ENCODE peak calls at places on chromosomes 13 and 19, in eight cellular contexts. R is AG10803, V is AG04450, T is GM06990, K is fibroblast of the aortic adventitia, H is neural progenitor cell, I is testis, S is Peyer's patch. J is an unnamed sample.

GRCh38 chr19:1237754-1238372 is at the start of gene CBARP:
- DNase-seq in R (no peak), V (no peak), T (no peak), K (no peak), H (peak; percentile 89), I (no peak), S (peak; percentile 54), J (no peak)

GRCh38 chr13:88068316-88068715 is 397.1 kb downstream of the SLITRK5 start:
- DNase-seq in R (peak; percentile 67), V (peak; percentile 3), T (no peak), K (no peak), H (no peak), I (no peak), S (no peak), J (no peak)

GRCh38 chr19:6210091-6210490 is 69.7 kb downstream of the MLLT1 start:
- DNase-seq in R (no peak), V (no peak), T (no peak), K (no peak), H (no peak), I (no peak), S (no peak), J (no peak)

GRCh38 chr13:43687038-43687437 is 99.7 kb downstream of the ENOX1 start:
- DNase-seq in R (no peak), V (no peak), T (no peak), K (no peak), H (no peak), I (no peak), S (no peak), J (no peak)

GRCh38 chr19:37218592-37218935 is 550 bp downstream of the ZNF383 start:
- DNase-seq in R (peak; percentile 35), V (no peak), T (no peak), K (peak; percentile 19), H (no peak), I (no peak), S (no peak), J (peak; percentile 21)

GRCh38 chr19:43774103-43774939 is 6.5 kb downstream of the KCNN4 start:
- DNase-seq in R (peak; percentile 66), V (no peak), T (no peak), K (peak; percentile 58), H (peak; percentile 85), I (peak; percentile 68), S (no peak), J (no peak)

GRCh38 chr13:114005206-114005720 is 31.4 kb upstream of the C13orf46 start:
- DNase-seq in R (no peak), V (no peak), T (no peak), K (no peak), H (no peak), I (no peak), S (peak; percentile 41), J (no peak)

GRCh38 chr13:106182404-106182803 is 353.1 kb downstream of the EFNB2 start:
- DNase-seq in R (peak; percentile 92), V (peak; percentile 57), T (no peak), K (peak; percentile 60), H (no peak), I (no peak), S (no peak), J (no peak)

GRCh38 chr13:71864094-71864980 is 2.7 kb downstream of the DACH1 start:
- DNase-seq in R (no peak), V (no peak), T (no peak), K (no peak), H (peak; percentile 87), I (peak; percentile 34), S (peak; percentile 89), J (no peak)

GRCh38 chr13:66367356-66367755 is 862.8 kb downstream of the PCDH9 start:
- DNase-seq in R (no peak), V (peak; percentile 3), T (no peak), K (no peak), H (no peak), I (no peak), S (no peak), J (no peak)

GRCh38 chr13:45339867-45340266 is 1.1 kb downstream of the TPT1 start:
- DNase-seq in R (no peak), V (no peak), T (no peak), K (no peak), H (no peak), I (no peak), S (no peak), J (peak; percentile 46)

GRCh38 chr13:45448965-45449559 is 15.7 kb upstream of the COG3 start:
- DNase-seq in R (no peak), V (no peak), T (no peak), K (no peak), H (no peak), I (no peak), S (no peak), J (no peak)

GRCh38 chr13:99015606-99016520 is 38.0 kb upstream of the DOCK9 start:
- DNase-seq in R (peak; percentile 30), V (no peak), T (no peak), K (no peak), H (no peak), I (no peak), S (no peak), J (no peak)

GRCh38 chr19:38867176-38867780 is 10.8 kb downstream of the RINL start:
- DNase-seq in R (no peak), V (no peak), T (no peak), K (no peak), H (no peak), I (no peak), S (no peak), J (no peak)

GRCh38 chr19:48815870-48816501 is 5.2 kb upstream of the BCAT2 start:
- DNase-seq in R (peak; percentile 45), V (no peak), T (no peak), K (no peak), H (no peak), I (peak; percentile 43), S (no peak), J (peak; percentile 78)

GRCh38 chr19:50510700-50511068 is 307 bp downstream of the JOSD2 start:
- DNase-seq in R (no peak), V (no peak), T (no peak), K (peak; percentile 8), H (no peak), I (no peak), S (no peak), J (no peak)

GRCh38 chr13:93450226-93450625 is 223.6 kb downstream of the GPC6 start:
- DNase-seq in R (peak; percentile 65), V (peak; percentile 34), T (no peak), K (peak; percentile 40), H (no peak), I (no peak), S (no peak), J (no peak)

GRCh38 chr13:44306401-44307192 is 67.0 kb upstream of the SERP2 start:
- DNase-seq in R (peak; percentile 87), V (peak; percentile 81), T (no peak), K (peak; percentile 99), H (peak; percentile 52), I (no peak), S (peak; percentile 55), J (no peak)

GRCh38 chr19:40285353-40286234 is 449 bp upstream of the AKT2 start:
- DNase-seq in R (peak; percentile 99), V (peak; percentile 99), T (peak; percentile 98), K (peak; percentile 100), H (peak; percentile 99), I (peak; percentile 99), S (peak; percentile 99), J (peak; percentile 100)
- TF ChIP-seq CTCF in R (no peak), V (no peak), T (no peak), K (no peak), H (no peak), I (no peak), S (no peak), J (no peak)

GRCh38 chr19:18496167-18496979 is 25.5 kb downstream of the ELL start:
- DNase-seq in R (peak; percentile 65), V (no peak), T (no peak), K (peak; percentile 27), H (no peak), I (no peak), S (peak; percentile 76), J (peak; percentile 69)
- TF ChIP-seq CTCF in R (no peak), V (no peak), T (peak; percentile 17), K (no peak), H (no peak), I (no peak), S (no peak), J (no peak)

DNA sequence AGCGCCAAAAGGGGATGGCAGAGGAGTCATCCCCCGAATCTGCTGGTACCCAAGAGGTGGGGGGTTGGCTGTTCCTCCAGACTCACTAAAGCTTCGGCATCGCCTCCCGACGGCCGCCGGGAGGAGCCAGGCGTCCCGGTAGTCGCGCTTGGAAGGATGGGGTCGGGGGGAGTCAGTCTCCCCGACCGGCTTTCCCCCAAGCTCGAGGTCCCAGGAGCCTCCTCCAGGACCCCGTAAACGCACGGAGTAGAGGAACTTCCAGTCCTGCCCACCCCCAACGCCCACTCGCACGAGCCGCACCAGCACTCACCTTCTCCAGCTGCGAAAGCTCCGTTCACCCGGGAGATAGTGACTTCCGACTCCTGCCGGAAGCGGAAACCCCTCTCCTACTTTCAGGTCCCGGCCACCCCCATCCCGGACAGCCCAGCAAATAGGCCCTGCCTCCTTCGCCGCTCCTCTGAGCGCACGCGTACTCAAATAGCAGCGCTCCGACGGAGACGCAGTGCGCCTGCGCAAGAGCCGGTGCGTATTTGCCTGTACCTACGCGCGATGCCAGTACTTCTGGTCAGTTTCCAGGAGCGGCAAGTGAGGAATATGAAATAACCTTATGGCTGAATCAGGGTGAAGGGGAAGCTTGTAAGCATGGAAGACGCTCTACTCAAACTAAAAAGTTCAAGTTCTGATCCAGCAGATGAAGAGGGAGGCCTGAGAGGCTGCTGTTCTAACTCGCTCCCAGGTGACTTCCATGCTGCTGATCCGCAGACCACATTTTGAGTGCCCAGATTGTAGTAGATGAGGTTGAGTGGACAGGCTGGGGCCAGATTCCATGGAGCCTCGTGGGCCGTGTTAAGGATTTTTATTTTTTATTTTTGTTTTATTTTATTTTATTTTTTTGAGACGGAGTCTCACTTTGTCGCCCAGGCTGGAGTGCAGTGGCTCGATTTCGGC is at the start of gene ELOF1:
- DNase-seq in R (peak; percentile 97), V (peak; percentile 97), T (peak; percentile 97), K (peak; percentile 98), H (peak; percentile 99), I (peak; percentile 99), S (peak; percentile 99), J (peak; percentile 99)
- TF ChIP-seq CTCF in R (peak; percentile 33), V (peak; percentile 32), T (peak; percentile 19), K (peak; percentile 35), H (peak; percentile 31), I (no peak), S (no peak), J (no peak)

GRCh38 chr13:29849071-29849541 is 1.3 kb downstream of the UBL3 start:
- DNase-seq in R (peak; percentile 22), V (no peak), T (peak; percentile 23), K (peak; percentile 40), H (peak; percentile 23), I (peak; percentile 44), S (peak; percentile 61), J (peak; percentile 37)

GRCh38 chr13:29844441-29844840 is 6.0 kb downstream of the UBL3 start:
- DNase-seq in R (peak; percentile 36), V (no peak), T (no peak), K (peak; percentile 55), H (no peak), I (no peak), S (no peak), J (no peak)

GRCh38 chr13:29847501-29847983 is 2.9 kb downstream of the UBL3 start:
- DNase-seq in R (peak; percentile 56), V (no peak), T (no peak), K (peak; percentile 69), H (peak; percentile 14), I (peak; percentile 43), S (peak; percentile 47), J (no peak)

GRCh38 chr13:29846475-29847256 is 3.8 kb downstream of the UBL3 start:
- DNase-seq in R (no peak), V (no peak), T (no peak), K (peak; percentile 25), H (no peak), I (no peak), S (no peak), J (no peak)

GRCh38 chr13:29845440-29846056 is 4.9 kb downstream of the UBL3 start:
- DNase-seq in R (peak; percentile 28), V (no peak), T (no peak), K (peak; percentile 64), H (no peak), I (no peak), S (no peak), J (no peak)
- TF ChIP-seq CTCF in R (peak; percentile 51), V (peak; percentile 43), T (peak; percentile 11), K (peak; percentile 28), H (peak; percentile 30), I (peak; percentile 21), S (peak; percentile 24), J (no peak)